ENCODE peak calls at places on chromosomes 12 and 14, in ten cellular contexts. W is tibial nerve; Q is brain microvascular endothelial cell; H is CD8-positive, alpha-beta T cell; Z is kidney; Y is fibroblast of lung; N is GM23338; C is prostate gland; K is suprapubic skin; G is heart right ventricle. E is an unnamed sample.

GRCh38 chr14:24699052-24699451 is 65.1 kb upstream of the GZMB start:
- DNase-seq in Y (no peak), N (no peak), W (no peak), Z (no peak), Q (no peak), K (no peak), H (no peak), G (no peak), C (no peak), E (no peak)

GRCh38 chr12:46221255-46222128 is 47.4 kb downstream of the SLC38A1 start:
- DNase-seq in K (no peak), Y (peak; percentile 78), Z (no peak), G (no peak), N (no peak), Q (peak; percentile 32), W (no peak), H (no peak), C (no peak), E (no peak)

GRCh38 chr12:30985814-30986452 is 59.4 kb downstream of the TSPAN11 start:
- DNase-seq in Q (peak; percentile 50), K (no peak), H (no peak), N (peak; percentile 79), C (peak; percentile 33), G (peak; percentile 53), Y (peak; percentile 26), Z (no peak), W (peak; percentile 33), E (peak; percentile 53)

GRCh38 chr14:99318091-99318958 is 46.3 kb upstream of the BCL11B start:
- DNase-seq in G (no peak), Y (no peak), W (no peak), C (no peak), Q (no peak), H (no peak), Z (no peak), K (no peak), N (peak; percentile 47), E (no peak)

GRCh38 chr14:100537701-100538565 is 49.3 kb downstream of the BEGAIN start:
- DNase-seq in C (no peak), K (peak; percentile 72), Q (no peak), Y (no peak), G (no peak), Z (peak; percentile 66), W (peak; percentile 41), N (peak; percentile 52), H (no peak), E (peak; percentile 42)

GRCh38 chr14:51302319-51303030 is 62.4 kb downstream of the TMX1 start:
- DNase-seq in Q (no peak), Y (peak; percentile 41), N (no peak), C (no peak), G (no peak), W (no peak), K (no peak), H (no peak), Z (no peak), E (no peak)

GRCh38 chr12:25997401-25997973 is 39.0 kb downstream of the RASSF8 start:
- DNase-seq in Q (peak; percentile 83), N (peak; percentile 91), K (no peak), Z (no peak), Y (peak; percentile 96), C (no peak), H (no peak), G (no peak), W (no peak), E (no peak)

GRCh38 chr12:57518920-57519757 is 1.2 kb downstream of the DDIT3 start:
- DNase-seq in H (no peak), W (no peak), Z (peak; percentile 83), Y (peak; percentile 16), Q (peak; percentile 48), G (peak; percentile 29), C (no peak), K (no peak), N (peak; percentile 49), E (peak; percentile 56)

GRCh38 chr12:127903146-127903545 is 363.8 kb upstream of the TMEM132C start:
- DNase-seq in Z (no peak), Y (peak; percentile 82), C (no peak), Q (peak; percentile 61), H (no peak), G (no peak), N (peak; percentile 61), K (no peak), W (no peak), E (no peak)

GRCh38 chr12:58540480-58541299 is 379.6 kb downstream of the LRIG3 start:
- DNase-seq in H (no peak), W (peak; percentile 65), Y (peak; percentile 83), Q (peak; percentile 86), N (peak; percentile 92), G (peak; percentile 54), Z (peak; percentile 78), C (peak; percentile 56), K (peak; percentile 81), E (peak; percentile 22)

GRCh38 chr12:32155911-32156585 is 49.4 kb downstream of the BICD1 start:
- DNase-seq in H (no peak), C (no peak), Y (no peak), Z (no peak), W (no peak), K (no peak), N (no peak), Q (no peak), G (no peak), E (no peak)

GRCh38 chr12:107803092-107803491 is 28.6 kb downstream of the ASCL4 start:
- DNase-seq in K (no peak), G (no peak), Y (no peak), Q (no peak), H (no peak), W (no peak), N (no peak), C (no peak), Z (no peak), E (no peak)

GRCh38 chr14:32779845-32780244 is 158.8 kb upstream of the NPAS3 start:
- DNase-seq in K (no peak), Q (no peak), G (no peak), W (no peak), Z (no peak), C (no peak), N (no peak), H (no peak), Y (no peak), E (no peak)
- TF ChIP-seq CTCF in K (no peak), Q (no peak), G (no peak), W (no peak), Z (no peak), C (no peak), N (no peak), H (no peak), Y (no peak), E (no peak)

DNA sequence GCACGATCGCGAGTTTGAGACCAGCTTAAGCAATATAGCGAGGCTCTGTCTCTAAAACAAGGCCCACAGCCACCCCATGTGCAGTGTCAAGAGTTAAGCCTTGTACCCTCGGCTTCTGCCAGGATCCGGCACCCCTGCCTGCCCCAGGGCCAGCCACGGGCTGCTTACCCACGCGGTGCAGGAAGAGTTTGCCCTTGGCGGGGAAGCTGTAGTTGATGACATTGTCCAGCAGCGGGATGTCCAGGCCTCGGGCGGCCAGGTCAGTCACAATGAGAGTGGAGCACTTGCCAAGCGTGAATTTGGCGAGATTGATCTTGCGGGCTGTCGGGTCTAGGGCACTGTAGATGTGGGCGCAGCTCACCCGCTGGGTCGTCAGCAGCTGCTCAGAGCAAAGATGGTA is 13.1 kb downstream of the DDX54 start:
- DNase-seq in Z (no peak), C (no peak), Q (no peak), G (no peak), W (no peak), K (no peak), Y (no peak), N (no peak), H (no peak), E (no peak)
- H3K36me3 ChIP-seq in Z (peaks cover 58% of the 10 kb centered on the region), C (peaks cover 29% of the 10 kb centered on the region), Q (peaks cover 73% of the 10 kb centered on the region), G (peaks cover 96% of the 10 kb centered on the region), W (peaks cover 100% of the 10 kb centered on the region), K (peaks cover 100% of the 10 kb centered on the region), Y (peaks cover 15% of the 10 kb centered on the region), N (peaks cover 53% of the 10 kb centered on the region), H (peaks cover 77% of the 10 kb centered on the region), E (no peaks in the 10 kb centered on the region)

GRCh38 chr14:56587701-56588100 is 8.1 kb downstream of the TMEM260 start:
- DNase-seq in G (no peak), W (no peak), K (no peak), Q (no peak), Y (no peak), Z (no peak), C (no peak), N (no peak), H (no peak), E (no peak)
- TF ChIP-seq CTCF in G (no peak), W (no peak), K (no peak), Q (no peak), Y (no peak), Z (no peak), C (no peak), N (no peak), H (no peak), E (no peak)

GRCh38 chr12:123516221-123516780 is 17.2 kb downstream of the RILPL1 start:
- DNase-seq in Y (no peak), K (no peak), N (no peak), C (no peak), H (no peak), Q (peak; percentile 15), W (no peak), Z (no peak), G (no peak), E (no peak)

GRCh38 chr12:123520567-123521474 is 12.7 kb downstream of the RILPL1 start:
- DNase-seq in Q (no peak), Z (no peak), N (no peak), C (no peak), K (no peak), H (no peak), Y (no peak), W (no peak), G (no peak), E (no peak)

GRCh38 chr12:123523518-123523917 is 10.0 kb downstream of the RILPL1 start:
- DNase-seq in W (no peak), C (no peak), Z (no peak), Q (no peak), H (no peak), G (no peak), Y (no peak), K (no peak), N (no peak), E (no peak)

GRCh38 chr12:123522164-123522563 is 11.4 kb downstream of the RILPL1 start:
- DNase-seq in G (peak; percentile 32), K (no peak), W (no peak), Y (no peak), N (no peak), C (no peak), Z (no peak), Q (no peak), H (no peak), E (no peak)

GRCh38 chr12:123519151-123520001 is 14.1 kb downstream of the RILPL1 start:
- DNase-seq in W (no peak), Y (peak; percentile 85), Q (peak; percentile 89), K (no peak), C (peak; percentile 83), Z (peak; percentile 90), G (peak; percentile 69), H (no peak), N (peak; percentile 38), E (no peak)
- H3K36me3 ChIP-seq in W (peaks cover 79% of the 10 kb centered on the region), Y (peaks cover 17% of the 10 kb centered on the region), Q (peaks cover 58% of the 10 kb centered on the region), K (peaks cover 51% of the 10 kb centered on the region), C (peaks cover 10% of the 10 kb centered on the region), Z (peaks cover 24% of the 10 kb centered on the region), G (peaks cover 78% of the 10 kb centered on the region), H (no peaks in the 10 kb centered on the region), N (no peaks in the 10 kb centered on the region), E (no peaks in the 10 kb centered on the region)

GRCh38 chr12:39587247-39587646 is 32.4 kb downstream of the ABCD2 start:
- DNase-seq in N (no peak), G (peak; percentile 13), H (no peak), K (no peak), W (no peak), Z (no peak), Q (peak; percentile 16), C (no peak), Y (no peak), E (no peak)
- TF ChIP-seq CTCF in N (peak; percentile 55), G (peak; percentile 54), H (peak; percentile 53), K (no peak), W (peak; percentile 25), Z (no peak), Q (peak; percentile 61), C (no peak), Y (peak; percentile 43), E (no peak)

E was measured in Peyer's patch.